ENCODE peak calls at places on chromosomes 5 and 9, in ten cellular contexts. One of them, this sample, is unnamed.

GRCh38 chr5:36998578-36998977 is 122.0 kb downstream of the NIPBL start:
- DNase-seq in neural progenitor cell: no peak
- DNase-seq in MM.1S: no peak
- DNase-seq in fibroblast of lung: no peak
- DNase-seq in HCT116: no peak
- DNase-seq in neuronal stem cell: no peak
- DNase-seq in hepatocyte: no peak
- DNase-seq in A549: no peak
- DNase-seq in endothelial cell of umbilical vein: no peak
- DNase-seq in GM23248: no peak
- DNase-seq in this sample: no peak

GRCh38 chr5:146283344-146283761 is 55.3 kb upstream of the POU4F3 start:
- DNase-seq in neuronal stem cell: no peak
- DNase-seq in GM23248: peak; percentile 82
- DNase-seq in MM.1S: no peak
- DNase-seq in A549: peak; percentile 38
- DNase-seq in hepatocyte: peak; percentile 12
- DNase-seq in endothelial cell of umbilical vein: peak; percentile 73
- DNase-seq in neural progenitor cell: no peak
- DNase-seq in fibroblast of lung: peak; percentile 97
- DNase-seq in HCT116: peak; percentile 86
- DNase-seq in this sample: no peak

GRCh38 chr5:121086671-121087070 is 622.6 kb downstream of the PRR16 start:
- DNase-seq in fibroblast of lung: no peak
- DNase-seq in MM.1S: no peak
- DNase-seq in A549: no peak
- DNase-seq in endothelial cell of umbilical vein: no peak
- DNase-seq in neural progenitor cell: no peak
- DNase-seq in neuronal stem cell: no peak
- DNase-seq in hepatocyte: no peak
- DNase-seq in HCT116: no peak
- DNase-seq in GM23248: no peak
- DNase-seq in this sample: no peak

GRCh38 chr5:135248801-135249231 is 150.2 kb downstream of the MACROH2A1 start:
- DNase-seq in endothelial cell of umbilical vein: no peak
- DNase-seq in GM23248: no peak
- DNase-seq in neural progenitor cell: no peak
- DNase-seq in HCT116: no peak
- DNase-seq in neuronal stem cell: no peak
- DNase-seq in MM.1S: no peak
- DNase-seq in fibroblast of lung: no peak
- DNase-seq in A549: no peak
- DNase-seq in hepatocyte: no peak
- DNase-seq in this sample: no peak

GRCh38 chr9:117545846-117546245 is 131.0 kb upstream of the ASTN2 start:
- DNase-seq in neuronal stem cell: no peak
- DNase-seq in neural progenitor cell: no peak
- DNase-seq in hepatocyte: no peak
- DNase-seq in MM.1S: no peak
- DNase-seq in HCT116: no peak
- DNase-seq in A549: no peak
- DNase-seq in GM23248: no peak
- DNase-seq in endothelial cell of umbilical vein: no peak
- DNase-seq in fibroblast of lung: no peak
- DNase-seq in this sample: no peak

GRCh38 chr5:9739135-9739534 is 109.0 kb upstream of the TAS2R1 start:
- DNase-seq in MM.1S: no peak
- DNase-seq in neuronal stem cell: no peak
- DNase-seq in endothelial cell of umbilical vein: no peak
- DNase-seq in neural progenitor cell: no peak
- DNase-seq in A549: no peak
- DNase-seq in hepatocyte: no peak
- DNase-seq in GM23248: no peak
- DNase-seq in HCT116: no peak
- DNase-seq in fibroblast of lung: no peak
- DNase-seq in this sample: no peak

GRCh38 chr9:131254107-131254491 is 22.2 kb downstream of the FAM78A start:
- DNase-seq in MM.1S: no peak
- DNase-seq in A549: no peak
- DNase-seq in hepatocyte: peak; percentile 44
- DNase-seq in endothelial cell of umbilical vein: no peak
- DNase-seq in neuronal stem cell: no peak
- DNase-seq in GM23248: no peak
- DNase-seq in fibroblast of lung: no peak
- DNase-seq in neural progenitor cell: peak; percentile 65
- DNase-seq in HCT116: no peak
- DNase-seq in this sample: peak; percentile 46

GRCh38 chr5:108747111-108748009 is at the start of gene FER:
- DNase-seq in neuronal stem cell: no peak
- DNase-seq in GM23248: peak; percentile 84
- DNase-seq in A549: peak; percentile 48
- DNase-seq in MM.1S: peak; percentile 29
- DNase-seq in neural progenitor cell: peak; percentile 18
- DNase-seq in HCT116: peak; percentile 75
- DNase-seq in endothelial cell of umbilical vein: peak; percentile 73
- DNase-seq in fibroblast of lung: peak; percentile 95
- DNase-seq in hepatocyte: peak; percentile 63
- DNase-seq in this sample: peak; percentile 68

GRCh38 chr5:114185274-114185673 is 176.6 kb upstream of the KCNN2 start:
- DNase-seq in GM23248: peak; percentile 8
- DNase-seq in A549: no peak
- DNase-seq in hepatocyte: peak; percentile 26
- DNase-seq in neuronal stem cell: no peak
- DNase-seq in HCT116: no peak
- DNase-seq in endothelial cell of umbilical vein: peak; percentile 32
- DNase-seq in MM.1S: no peak
- DNase-seq in neural progenitor cell: no peak
- DNase-seq in fibroblast of lung: no peak
- DNase-seq in this sample: no peak

GRCh38 chr5:96050273-96050880 is 88.7 kb upstream of the ELL2 start:
- DNase-seq in fibroblast of lung: peak; percentile 55
- DNase-seq in hepatocyte: no peak
- DNase-seq in neuronal stem cell: no peak
- DNase-seq in A549: no peak
- DNase-seq in GM23248: no peak
- DNase-seq in HCT116: no peak
- DNase-seq in endothelial cell of umbilical vein: peak; percentile 20
- DNase-seq in neural progenitor cell: no peak
- DNase-seq in MM.1S: no peak
- DNase-seq in this sample: no peak

GRCh38 chr5:989961-990530 is 18.6 kb upstream of the NKD2 start:
- DNase-seq in A549: no peak
- DNase-seq in hepatocyte: peak; percentile 23
- DNase-seq in GM23248: no peak
- DNase-seq in neuronal stem cell: no peak
- DNase-seq in HCT116: no peak
- DNase-seq in neural progenitor cell: peak; percentile 85
- DNase-seq in endothelial cell of umbilical vein: peak; percentile 62
- DNase-seq in fibroblast of lung: no peak
- DNase-seq in MM.1S: no peak
- DNase-seq in this sample: peak; percentile 57

GRCh38 chr5:139964266-139964993 is 78.7 kb downstream of the NRG2 start:
- DNase-seq in GM23248: no peak
- DNase-seq in endothelial cell of umbilical vein: no peak
- DNase-seq in hepatocyte: no peak
- DNase-seq in neural progenitor cell: no peak
- DNase-seq in neuronal stem cell: no peak
- DNase-seq in MM.1S: no peak
- DNase-seq in fibroblast of lung: no peak
- DNase-seq in A549: no peak
- DNase-seq in HCT116: no peak
- DNase-seq in this sample: no peak

GRCh38 chr5:117249086-117249815 is 674.6 kb upstream of the SEMA6A start:
- DNase-seq in A549: no peak
- DNase-seq in HCT116: no peak
- DNase-seq in neural progenitor cell: peak; percentile 9
- DNase-seq in neuronal stem cell: no peak
- DNase-seq in endothelial cell of umbilical vein: no peak
- DNase-seq in GM23248: no peak
- DNase-seq in hepatocyte: no peak
- DNase-seq in fibroblast of lung: no peak
- DNase-seq in MM.1S: no peak
- DNase-seq in this sample: no peak

DNA sequence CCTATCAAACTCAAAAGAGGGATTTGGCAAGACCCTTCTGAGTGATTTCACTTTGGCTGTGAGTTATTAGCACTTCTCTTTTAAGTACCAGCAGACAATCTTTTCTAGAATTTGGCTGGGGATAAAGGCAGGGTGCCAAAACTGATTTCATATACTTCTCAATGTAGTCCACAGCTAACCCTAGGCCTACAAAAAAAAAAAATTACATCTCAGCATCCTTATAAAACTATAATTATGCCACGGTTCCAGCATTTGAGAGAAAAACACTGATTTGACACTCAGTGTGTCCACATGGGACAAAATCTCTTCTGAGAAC is 144.6 kb upstream of the CDH6 start:
- DNase-seq in MM.1S: no peak
- DNase-seq in HCT116: no peak
- DNase-seq in fibroblast of lung: no peak
- DNase-seq in neuronal stem cell: no peak
- DNase-seq in endothelial cell of umbilical vein: no peak
- DNase-seq in A549: no peak
- DNase-seq in GM23248: no peak
- DNase-seq in hepatocyte: no peak
- DNase-seq in neural progenitor cell: no peak
- DNase-seq in this sample: no peak
- H3K4me2 ChIP-seq in MM.1S: no peak overlapping the region
- H3K4me2 ChIP-seq in HCT116: no peak overlapping the region
- H3K4me2 ChIP-seq in fibroblast of lung: no peak overlapping the region
- H3K4me2 ChIP-seq in neuronal stem cell: no peak overlapping the region
- H3K4me2 ChIP-seq in endothelial cell of umbilical vein: no peak overlapping the region
- H3K4me2 ChIP-seq in A549: no peak overlapping the region
- H3K4me2 ChIP-seq in GM23248: no peak overlapping the region
- H3K4me2 ChIP-seq in hepatocyte: no peak overlapping the region
- H3K4me2 ChIP-seq in neural progenitor cell: peak overlapping the region; percentile 49
- H3K4me2 ChIP-seq in this sample: no peak overlapping the region

GRCh38 chr9:135104761-135105160 is 17.3 kb downstream of the OLFM1 start:
- DNase-seq in neuronal stem cell: no peak
- DNase-seq in endothelial cell of umbilical vein: no peak
- DNase-seq in MM.1S: no peak
- DNase-seq in GM23248: no peak
- DNase-seq in hepatocyte: no peak
- DNase-seq in fibroblast of lung: no peak
- DNase-seq in neural progenitor cell: no peak
- DNase-seq in A549: no peak
- DNase-seq in HCT116: no peak
- DNase-seq in this sample: no peak
- H3K9me3 ChIP-seq in neuronal stem cell: no peaks in the 10 kb centered on the region
- H3K9me3 ChIP-seq in endothelial cell of umbilical vein: no peaks in the 10 kb centered on the region
- H3K9me3 ChIP-seq in MM.1S: no peaks in the 10 kb centered on the region
- H3K9me3 ChIP-seq in GM23248: no peaks in the 10 kb centered on the region
- H3K9me3 ChIP-seq in hepatocyte: no peaks in the 10 kb centered on the region
- H3K9me3 ChIP-seq in fibroblast of lung: no peaks in the 10 kb centered on the region
- H3K9me3 ChIP-seq in neural progenitor cell: no peaks in the 10 kb centered on the region
- H3K9me3 ChIP-seq in A549: no peaks in the 10 kb centered on the region
- H3K9me3 ChIP-seq in HCT116: no peaks in the 10 kb centered on the region
- H3K9me3 ChIP-seq in this sample: no peaks in the 10 kb centered on the region

GRCh38 chr9:4666042-4666699 is at the start of gene SPATA6L:
- DNase-seq in hepatocyte: peak; percentile 83
- DNase-seq in fibroblast of lung: peak; percentile 63
- DNase-seq in endothelial cell of umbilical vein: peak; percentile 71
- DNase-seq in MM.1S: no peak
- DNase-seq in neuronal stem cell: no peak
- DNase-seq in HCT116: no peak
- DNase-seq in neural progenitor cell: peak; percentile 43
- DNase-seq in GM23248: peak; percentile 84
- DNase-seq in A549: peak; percentile 63
- DNase-seq in this sample: peak; percentile 91
- H3K4me2 ChIP-seq in hepatocyte: peak within 1 kb of the TSS; percentile 93
- H3K4me2 ChIP-seq in fibroblast of lung: peak within 1 kb of the TSS; percentile 86
- H3K4me2 ChIP-seq in endothelial cell of umbilical vein: peak within 1 kb of the TSS; percentile 93
- H3K4me2 ChIP-seq in MM.1S: peak within 1 kb of the TSS; percentile 89
- H3K4me2 ChIP-seq in neuronal stem cell: peak within 1 kb of the TSS; percentile 66
- H3K4me2 ChIP-seq in HCT116: peak within 1 kb of the TSS; percentile 70
- H3K4me2 ChIP-seq in neural progenitor cell: peak within 1 kb of the TSS; percentile 75
- H3K4me2 ChIP-seq in GM23248: peak within 1 kb of the TSS; percentile 81
- H3K4me2 ChIP-seq in A549: peak within 1 kb of the TSS; percentile 98
- H3K4me2 ChIP-seq in this sample: peak within 1 kb of the TSS; percentile 89

GRCh38 chr5:141420855-141421488 is at the start of gene PCDHGA11:
- DNase-seq in endothelial cell of umbilical vein: peak; percentile 78
- DNase-seq in neuronal stem cell: no peak
- DNase-seq in hepatocyte: peak; percentile 52
- DNase-seq in MM.1S: peak; percentile 66
- DNase-seq in GM23248: peak; percentile 88
- DNase-seq in fibroblast of lung: peak; percentile 56
- DNase-seq in A549: no peak
- DNase-seq in HCT116: peak; percentile 4
- DNase-seq in neural progenitor cell: peak; percentile 57
- DNase-seq in this sample: peak; percentile 95
- H3K9me3 ChIP-seq in endothelial cell of umbilical vein: peaks cover 8% of the 10 kb centered on the region
- H3K9me3 ChIP-seq in neuronal stem cell: peaks cover 50% of the 10 kb centered on the region
- H3K9me3 ChIP-seq in hepatocyte: peaks cover 74% of the 10 kb centered on the region
- H3K9me3 ChIP-seq in MM.1S: no peaks in the 10 kb centered on the region
- H3K9me3 ChIP-seq in GM23248: no peaks in the 10 kb centered on the region
- H3K9me3 ChIP-seq in fibroblast of lung: peaks cover 11% of the 10 kb centered on the region
- H3K9me3 ChIP-seq in A549: peaks cover 68% of the 10 kb centered on the region
- H3K9me3 ChIP-seq in HCT116: peaks cover 22% of the 10 kb centered on the region
- H3K9me3 ChIP-seq in neural progenitor cell: peaks cover 77% of the 10 kb centered on the region
- H3K9me3 ChIP-seq in this sample: peaks cover 15% of the 10 kb centered on the region

DNA sequence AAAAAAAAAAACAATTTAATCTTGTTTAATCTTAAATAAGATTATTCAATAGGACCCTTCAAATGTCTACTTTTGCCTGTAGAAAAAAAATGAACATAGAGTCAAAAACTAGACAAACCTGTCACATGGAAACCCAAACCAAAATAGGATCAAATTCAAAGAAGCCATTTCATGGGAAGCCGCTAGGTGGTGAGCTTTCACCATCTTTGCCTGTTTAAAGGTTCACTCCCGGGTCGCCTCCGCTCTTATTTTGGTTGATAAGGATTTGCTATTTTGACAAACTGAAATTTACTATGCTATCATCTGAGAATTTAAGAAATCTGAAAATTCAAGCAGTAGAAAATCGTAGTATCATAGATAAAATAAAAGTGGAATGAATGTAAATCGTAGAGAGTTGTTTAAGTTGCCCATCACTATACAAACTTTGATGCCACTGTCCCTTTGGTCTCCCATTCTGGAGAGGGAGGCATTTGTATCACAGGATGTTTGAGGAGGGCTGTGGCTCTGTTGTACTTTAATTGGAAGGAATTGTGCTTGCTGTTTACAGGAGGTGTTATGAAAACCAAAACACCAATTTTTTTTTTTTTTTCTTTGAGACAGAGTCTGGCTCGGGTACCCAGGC is 43.5 kb upstream of the DNAH5 start:
- DNase-seq in A549: peak; percentile 71
- DNase-seq in fibroblast of lung: peak; percentile 58
- DNase-seq in neural progenitor cell: peak; percentile 67
- DNase-seq in endothelial cell of umbilical vein: peak; percentile 64
- DNase-seq in GM23248: peak; percentile 84
- DNase-seq in neuronal stem cell: peak; percentile 53
- DNase-seq in HCT116: peak; percentile 42
- DNase-seq in hepatocyte: peak; percentile 67
- DNase-seq in MM.1S: peak; percentile 47
- DNase-seq in this sample: no peak
- H3K4me2 ChIP-seq in A549: peak overlapping the region; percentile 61
- H3K4me2 ChIP-seq in fibroblast of lung: no peak overlapping the region
- H3K4me2 ChIP-seq in neural progenitor cell: no peak overlapping the region
- H3K4me2 ChIP-seq in endothelial cell of umbilical vein: no peak overlapping the region
- H3K4me2 ChIP-seq in GM23248: peak overlapping the region; percentile 4
- H3K4me2 ChIP-seq in neuronal stem cell: no peak overlapping the region
- H3K4me2 ChIP-seq in HCT116: no peak overlapping the region
- H3K4me2 ChIP-seq in hepatocyte: no peak overlapping the region
- H3K4me2 ChIP-seq in MM.1S: peak overlapping the region; percentile 9
- H3K4me2 ChIP-seq in this sample: peak overlapping the region; percentile 70